ENCODE peak calls at places on chromosome 18, in ten cellular contexts. One of them, this sample, is unnamed.

GRCh38 chr18:58015045-58015444 is 29.0 kb upstream of the NEDD4L start:
- DNase-seq in astrocyte of the cerebellum: no peak
- DNase-seq in transverse colon: peak
- DNase-seq in BE2C: no peak
- DNase-seq in choroid plexus epithelial cell: no peak
- DNase-seq in testis: no peak
- DNase-seq in HCT116: no peak
- DNase-seq in HL-60: no peak
- DNase-seq in neural progenitor cell: no peak
- DNase-seq in PC-9: no peak
- DNase-seq in this sample: no peak

GRCh38 chr18:58392336-58393000 is 236.4 kb downstream of the ALPK2 start:
- DNase-seq in transverse colon: no peak
- DNase-seq in testis: no peak
- DNase-seq in choroid plexus epithelial cell: peak
- DNase-seq in BE2C: no peak
- DNase-seq in neural progenitor cell: peak
- DNase-seq in astrocyte of the cerebellum: peak
- DNase-seq in PC-9: no peak
- DNase-seq in HCT116: no peak
- DNase-seq in HL-60: no peak
- DNase-seq in this sample: peak

GRCh38 chr18:8839285-8839684 is 133.9 kb downstream of the MTCL1 start:
- DNase-seq in astrocyte of the cerebellum: no peak
- DNase-seq in HL-60: no peak
- DNase-seq in BE2C: peak
- DNase-seq in transverse colon: no peak
- DNase-seq in choroid plexus epithelial cell: peak
- DNase-seq in PC-9: no peak
- DNase-seq in HCT116: no peak
- DNase-seq in neural progenitor cell: no peak
- DNase-seq in testis: no peak
- DNase-seq in this sample: peak

GRCh38 chr18:12310762-12311161 is 2.7 kb downstream of the TUBB6 start:
- DNase-seq in astrocyte of the cerebellum: no peak
- DNase-seq in HCT116: no peak
- DNase-seq in testis: no peak
- DNase-seq in BE2C: no peak
- DNase-seq in HL-60: no peak
- DNase-seq in choroid plexus epithelial cell: peak
- DNase-seq in PC-9: no peak
- DNase-seq in transverse colon: no peak
- DNase-seq in neural progenitor cell: no peak
- DNase-seq in this sample: no peak

GRCh38 chr18:57029761-57030160 is 117.1 kb upstream of the BOD1L2 start:
- DNase-seq in BE2C: peak
- DNase-seq in astrocyte of the cerebellum: no peak
- DNase-seq in HL-60: no peak
- DNase-seq in testis: no peak
- DNase-seq in HCT116: no peak
- DNase-seq in choroid plexus epithelial cell: peak
- DNase-seq in transverse colon: no peak
- DNase-seq in PC-9: no peak
- DNase-seq in neural progenitor cell: peak
- DNase-seq in this sample: no peak

GRCh38 chr18:10519999-10520935 is 5.6 kb upstream of the NAPG start:
- DNase-seq in astrocyte of the cerebellum: peak
- DNase-seq in transverse colon: peak
- DNase-seq in HL-60: peak
- DNase-seq in HCT116: peak
- DNase-seq in testis: peak
- DNase-seq in neural progenitor cell: peak
- DNase-seq in PC-9: peak
- DNase-seq in choroid plexus epithelial cell: peak
- DNase-seq in BE2C: peak
- DNase-seq in this sample: peak

GRCh38 chr18:48364146-48364545 is 45.0 kb downstream of the ZBTB7C start:
- DNase-seq in BE2C: no peak
- DNase-seq in transverse colon: no peak
- DNase-seq in PC-9: no peak
- DNase-seq in HCT116: no peak
- DNase-seq in neural progenitor cell: no peak
- DNase-seq in testis: no peak
- DNase-seq in choroid plexus epithelial cell: no peak
- DNase-seq in astrocyte of the cerebellum: no peak
- DNase-seq in HL-60: no peak
- DNase-seq in this sample: no peak

GRCh38 chr18:12287684-12288405 is 20.2 kb upstream of the TUBB6 start:
- DNase-seq in neural progenitor cell: peak
- DNase-seq in transverse colon: peak
- DNase-seq in testis: peak
- DNase-seq in PC-9: peak
- DNase-seq in BE2C: no peak
- DNase-seq in choroid plexus epithelial cell: peak
- DNase-seq in HCT116: peak
- DNase-seq in HL-60: no peak
- DNase-seq in astrocyte of the cerebellum: no peak
- DNase-seq in this sample: peak

GRCh38 chr18:11136241-11136640 is 13.1 kb downstream of the PIEZO2 start:
- DNase-seq in HCT116: no peak
- DNase-seq in choroid plexus epithelial cell: peak
- DNase-seq in HL-60: no peak
- DNase-seq in PC-9: no peak
- DNase-seq in transverse colon: no peak
- DNase-seq in BE2C: no peak
- DNase-seq in testis: no peak
- DNase-seq in astrocyte of the cerebellum: no peak
- DNase-seq in neural progenitor cell: peak
- DNase-seq in this sample: no peak

GRCh38 chr18:79643049-79643765 is 36.4 kb upstream of the CTDP1 start:
- DNase-seq in neural progenitor cell: no peak
- DNase-seq in choroid plexus epithelial cell: no peak
- DNase-seq in HCT116: no peak
- DNase-seq in HL-60: peak
- DNase-seq in transverse colon: no peak
- DNase-seq in BE2C: no peak
- DNase-seq in PC-9: no peak
- DNase-seq in testis: no peak
- DNase-seq in astrocyte of the cerebellum: no peak
- DNase-seq in this sample: no peak

GRCh38 chr18:58196164-58196563 is 152.1 kb downstream of the NEDD4L start:
- DNase-seq in HCT116: no peak
- DNase-seq in PC-9: peak
- DNase-seq in BE2C: no peak
- DNase-seq in astrocyte of the cerebellum: no peak
- DNase-seq in transverse colon: no peak
- DNase-seq in choroid plexus epithelial cell: no peak
- DNase-seq in testis: no peak
- DNase-seq in neural progenitor cell: no peak
- DNase-seq in HL-60: no peak
- DNase-seq in this sample: no peak

GRCh38 chr18:71326826-71327225 is 1038.0 kb downstream of the SOCS6 start:
- DNase-seq in astrocyte of the cerebellum: no peak
- DNase-seq in HCT116: no peak
- DNase-seq in transverse colon: no peak
- DNase-seq in choroid plexus epithelial cell: no peak
- DNase-seq in PC-9: no peak
- DNase-seq in BE2C: no peak
- DNase-seq in HL-60: no peak
- DNase-seq in testis: no peak
- DNase-seq in neural progenitor cell: no peak
- DNase-seq in this sample: no peak

GRCh38 chr18:49031511-49032188 is 80.9 kb upstream of the SMAD7 start:
- DNase-seq in HL-60: no peak
- DNase-seq in PC-9: no peak
- DNase-seq in HCT116: no peak
- DNase-seq in transverse colon: no peak
- DNase-seq in BE2C: no peak
- DNase-seq in choroid plexus epithelial cell: no peak
- DNase-seq in testis: no peak
- DNase-seq in astrocyte of the cerebellum: no peak
- DNase-seq in neural progenitor cell: no peak
- DNase-seq in this sample: no peak

GRCh38 chr18:49723648-49724180 is 89.6 kb downstream of the ACAA2 start:
- DNase-seq in astrocyte of the cerebellum: peak
- DNase-seq in HL-60: no peak
- DNase-seq in testis: peak
- DNase-seq in PC-9: peak
- DNase-seq in neural progenitor cell: no peak
- DNase-seq in HCT116: peak
- DNase-seq in choroid plexus epithelial cell: no peak
- DNase-seq in transverse colon: peak
- DNase-seq in BE2C: no peak
- DNase-seq in this sample: no peak

DNA sequence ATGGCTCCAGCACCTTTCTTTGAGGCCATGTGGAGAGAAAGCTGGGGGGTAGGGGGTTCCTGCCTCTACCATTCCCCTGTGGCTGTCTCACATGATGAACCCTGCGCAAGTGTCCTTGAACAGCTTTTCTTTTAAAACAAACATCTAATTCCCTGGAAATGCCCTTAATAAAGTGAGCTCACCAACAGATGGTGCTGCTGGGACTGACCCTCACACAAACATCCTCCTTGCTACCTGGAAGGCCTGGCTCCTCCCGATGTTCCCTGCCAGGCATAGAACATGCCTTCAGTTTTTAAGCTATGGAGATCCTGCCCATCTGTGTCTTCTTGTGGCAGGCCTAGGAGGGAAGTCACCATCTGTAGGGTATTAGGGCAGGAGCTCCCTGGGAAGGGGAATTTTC is 60.7 kb upstream of the GATA6 start:
- DNase-seq in HL-60: no peak
- DNase-seq in testis: no peak
- DNase-seq in choroid plexus epithelial cell: peak
- DNase-seq in PC-9: peak
- DNase-seq in transverse colon: no peak
- DNase-seq in neural progenitor cell: no peak
- DNase-seq in HCT116: peak
- DNase-seq in BE2C: no peak
- DNase-seq in astrocyte of the cerebellum: no peak
- DNase-seq in this sample: no peak
- TF ChIP-seq CTCF in HL-60: no peak
- TF ChIP-seq CTCF in testis: no peak
- TF ChIP-seq CTCF in choroid plexus epithelial cell: peak
- TF ChIP-seq CTCF in PC-9: no peak
- TF ChIP-seq CTCF in transverse colon: no peak
- TF ChIP-seq CTCF in neural progenitor cell: peak
- TF ChIP-seq CTCF in HCT116: peak
- TF ChIP-seq CTCF in BE2C: no peak
- TF ChIP-seq CTCF in astrocyte of the cerebellum: peak
- TF ChIP-seq CTCF in this sample: no peak

DNA sequence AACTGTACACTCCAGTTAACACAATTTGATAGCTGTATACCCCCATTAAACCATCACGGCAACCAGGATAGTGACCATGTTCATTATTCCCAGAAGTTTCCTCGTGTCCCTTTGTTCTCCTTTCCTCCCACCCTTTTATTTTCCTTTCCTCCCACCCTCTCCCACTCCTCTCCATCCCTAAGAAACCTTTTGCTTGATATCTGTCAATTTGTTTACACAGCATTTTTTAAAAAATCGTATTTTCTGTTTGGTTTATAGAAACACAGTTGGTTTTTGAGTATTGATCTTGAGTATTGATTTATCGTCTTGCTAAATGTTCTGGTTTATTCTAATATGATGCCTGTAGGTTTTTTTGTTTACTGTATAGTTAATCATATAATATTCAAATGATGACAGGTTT is 119.4 kb downstream of the PHLPP1 start:
- DNase-seq in transverse colon: no peak
- DNase-seq in HL-60: no peak
- DNase-seq in neural progenitor cell: no peak
- DNase-seq in testis: no peak
- DNase-seq in astrocyte of the cerebellum: no peak
- DNase-seq in HCT116: no peak
- DNase-seq in choroid plexus epithelial cell: no peak
- DNase-seq in PC-9: no peak
- DNase-seq in BE2C: no peak
- DNase-seq in this sample: no peak
- H3K4me3 ChIP-seq in transverse colon: no peak
- H3K4me3 ChIP-seq in HL-60: no peak
- H3K4me3 ChIP-seq in neural progenitor cell: no peak
- H3K4me3 ChIP-seq in testis: no peak
- H3K4me3 ChIP-seq in astrocyte of the cerebellum: no peak
- H3K4me3 ChIP-seq in HCT116: no peak
- H3K4me3 ChIP-seq in choroid plexus epithelial cell: no peak
- H3K4me3 ChIP-seq in PC-9: no peak
- H3K4me3 ChIP-seq in BE2C: no peak
- H3K4me3 ChIP-seq in this sample: no peak

DNA sequence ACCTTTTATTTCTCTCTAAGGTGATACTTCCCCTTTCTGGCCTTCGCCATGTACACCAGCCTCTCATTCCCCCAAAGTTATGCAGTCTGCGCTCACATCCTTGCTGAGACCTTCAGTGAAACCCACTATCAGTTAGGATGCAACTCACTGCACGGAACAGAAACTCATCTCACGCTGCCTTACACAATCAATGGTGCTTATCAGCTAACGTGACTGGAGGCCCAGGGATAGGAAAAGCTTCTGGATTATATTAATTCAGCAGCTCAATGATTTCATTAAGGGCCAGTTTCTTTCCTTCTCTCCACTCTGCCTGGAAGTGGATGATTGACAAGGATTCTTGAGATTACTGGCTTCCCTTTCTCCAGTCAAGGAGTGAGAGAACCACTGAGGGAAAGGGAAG is 44.8 kb downstream of the CDH2 start:
- DNase-seq in BE2C: peak
- DNase-seq in testis: no peak
- DNase-seq in HL-60: no peak
- DNase-seq in HCT116: no peak
- DNase-seq in neural progenitor cell: no peak
- DNase-seq in astrocyte of the cerebellum: no peak
- DNase-seq in transverse colon: no peak
- DNase-seq in choroid plexus epithelial cell: no peak
- DNase-seq in PC-9: no peak
- DNase-seq in this sample: no peak
- TF ChIP-seq CTCF in BE2C: no peak
- TF ChIP-seq CTCF in testis: no peak
- TF ChIP-seq CTCF in HL-60: no peak
- TF ChIP-seq CTCF in HCT116: no peak
- TF ChIP-seq CTCF in neural progenitor cell: no peak
- TF ChIP-seq CTCF in astrocyte of the cerebellum: no peak
- TF ChIP-seq CTCF in transverse colon: no peak
- TF ChIP-seq CTCF in choroid plexus epithelial cell: no peak
- TF ChIP-seq CTCF in PC-9: no peak
- TF ChIP-seq CTCF in this sample: no peak

DNA sequence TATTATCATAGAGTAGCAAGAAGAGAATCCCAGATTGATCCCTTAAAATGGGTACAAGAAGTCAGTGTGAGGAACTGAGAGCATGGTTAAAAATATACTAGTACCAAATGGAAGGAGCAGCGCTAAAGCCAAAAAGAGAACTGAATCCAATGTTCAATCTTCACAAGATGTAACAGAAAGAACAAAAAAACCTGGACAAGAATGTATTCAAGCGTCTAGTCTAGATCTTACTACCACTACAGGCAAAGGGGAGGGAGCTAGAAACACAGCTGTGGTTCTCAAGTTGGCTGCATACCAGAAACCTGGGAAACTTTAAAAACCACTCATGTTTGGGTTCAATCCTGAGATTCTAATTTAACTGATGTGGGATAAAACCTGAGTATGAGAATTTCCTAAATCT is 57.5 kb downstream of the PIAS2 start:
- DNase-seq in PC-9: no peak
- DNase-seq in HL-60: no peak
- DNase-seq in astrocyte of the cerebellum: peak
- DNase-seq in choroid plexus epithelial cell: peak
- DNase-seq in testis: no peak
- DNase-seq in HCT116: no peak
- DNase-seq in BE2C: no peak
- DNase-seq in neural progenitor cell: no peak
- DNase-seq in transverse colon: no peak
- DNase-seq in this sample: peak
- H3K4me3 ChIP-seq in PC-9: no peak
- H3K4me3 ChIP-seq in HL-60: no peak
- H3K4me3 ChIP-seq in astrocyte of the cerebellum: no peak
- H3K4me3 ChIP-seq in choroid plexus epithelial cell: no peak
- H3K4me3 ChIP-seq in testis: no peak
- H3K4me3 ChIP-seq in HCT116: no peak
- H3K4me3 ChIP-seq in BE2C: no peak
- H3K4me3 ChIP-seq in neural progenitor cell: no peak
- H3K4me3 ChIP-seq in transverse colon: no peak
- H3K4me3 ChIP-seq in this sample: no peak

This sample was measured in AG10803.